ENCODE peak calls at places on chromosome 6, in seven cellular contexts. B is MM.1S, E is PC-3, R is HCT116, O is PC-9, M is OCI-LY7, D is GM23248. P is an unnamed sample. For H3K9me2, the result is how much of the 10 kb centered on the place peaks cover.

GRCh38 chr6:43290353-43290904 is 7.6 kb upstream of the SLC22A7 start:
- DNase-seq in R (no peak), M (no peak), D (no peak), E (no peak), O (no peak), B (no peak), P (no peak)

GRCh38 chr6:50093938-50094272 is 44.2 kb upstream of the DEFB112 start:
- DNase-seq in M (no peak), O (no peak), B (no peak), R (no peak), D (no peak), E (no peak), P (no peak)

GRCh38 chr6:128521302-128521632 is 868 bp upstream of the PTPRK start:
- DNase-seq in R (no peak), E (no peak), B (no peak), M (no peak), O (no peak), D (peak), P (no peak)

GRCh38 chr6:132362318-132363185 is 38.7 kb downstream of the MOXD1 start:
- DNase-seq in R (no peak), O (no peak), B (no peak), E (peak), M (no peak), D (peak), P (no peak)

GRCh38 chr6:83215131-83216047 is 22.2 kb downstream of the RWDD2A start:
- DNase-seq in R (peak), B (peak), M (peak), D (peak), E (peak), O (no peak), P (peak)

GRCh38 chr6:48664850-48665249 is 553.9 kb upstream of the PTCHD4 start:
- DNase-seq in D (no peak), O (no peak), E (no peak), B (no peak), M (no peak), R (no peak), P (no peak)

GRCh38 chr6:108660251-108660650 is 99.5 kb downstream of the FOXO3 start:
- DNase-seq in D (no peak), O (no peak), B (no peak), R (no peak), M (no peak), E (peak), P (no peak)

GRCh38 chr6:152948150-152948768 is 34.6 kb downstream of the FBXO5 start:
- DNase-seq in R (peak), B (peak), M (peak), D (peak), O (no peak), E (peak), P (peak)

GRCh38 chr6:47788498-47788884 is 6.7 kb downstream of the OPN5 start:
- DNase-seq in B (no peak), D (peak), R (no peak), O (no peak), E (no peak), M (no peak), P (no peak)

GRCh38 chr6:170451762-170452651 is 101.1 kb downstream of the PSMB1 start:
- DNase-seq in O (no peak), R (no peak), M (no peak), E (no peak), D (no peak), B (no peak), P (no peak)

GRCh38 chr6:116564296-116564695 is 7.0 kb upstream of the RWDD1 start:
- DNase-seq in O (no peak), M (no peak), E (no peak), B (no peak), R (no peak), D (peak), P (no peak)

GRCh38 chr6:144653885-144654505 is 368.9 kb downstream of the UTRN start:
- DNase-seq in R (no peak), M (no peak), O (no peak), B (no peak), E (no peak), D (no peak), P (no peak)

GRCh38 chr6:35092362-35093117 is 48.6 kb downstream of the TCP11 start:
- DNase-seq in M (no peak), B (no peak), O (no peak), D (peak), E (no peak), R (no peak), P (no peak)

GRCh38 chr6:2951723-2952122 is 19.6 kb downstream of the SERPINB6 start:
- DNase-seq in R (no peak), M (no peak), B (no peak), D (no peak), E (no peak), O (no peak), P (peak)

GRCh38 chr6:124303971-124304370 is 500.3 kb downstream of the NKAIN2 start:
- DNase-seq in D (no peak), M (no peak), R (no peak), O (no peak), B (no peak), E (no peak), P (no peak)

GRCh38 chr6:87736809-87737540 is 34.9 kb upstream of the AKIRIN2 start:
- DNase-seq in D (no peak), M (no peak), O (no peak), E (no peak), B (no peak), R (no peak), P (no peak)

GRCh38 chr6:91637217-91637616 is 1050.3 kb upstream of the MAP3K7 start:
- DNase-seq in R (no peak), O (no peak), D (no peak), M (no peak), E (no peak), B (no peak), P (no peak)
- H3K4me3 ChIP-seq in R (no peak), O (no peak), D (no peak), M (no peak), E (no peak), B (no peak), P (no peak)

DNA sequence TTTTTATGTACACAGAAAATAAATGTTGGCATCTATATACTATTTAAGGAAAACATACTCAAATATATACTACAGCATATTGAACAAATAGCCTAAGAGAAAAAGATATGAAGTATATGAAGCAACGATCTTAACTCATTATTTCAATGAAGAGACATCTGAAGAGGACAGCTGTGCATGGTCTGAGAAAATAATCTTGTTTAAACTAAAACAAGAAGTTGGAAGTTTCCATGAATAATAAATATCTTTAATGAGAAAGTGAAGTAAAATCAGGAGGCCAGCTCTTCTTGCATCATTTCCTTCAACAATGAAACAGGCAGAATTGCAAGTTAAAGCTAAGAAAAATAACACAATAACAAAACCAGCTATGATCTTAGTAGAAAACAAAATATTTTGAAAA is 1265.4 kb upstream of the MAP3K7 start:
- DNase-seq in O (no peak), M (no peak), R (no peak), B (no peak), D (no peak), E (no peak), P (no peak)
- H3K9me2 ChIP-seq in O (under half), M (under half), R (under half), B (under half), D (under half), E (under half), P (under half)

GRCh38 chr6:12245763-12246720 is 44.1 kb upstream of the EDN1 start:
- DNase-seq in B (no peak), E (peak), R (no peak), D (peak), O (peak), M (no peak), P (peak)

GRCh38 chr6:12238191-12238590 is 52.0 kb upstream of the EDN1 start:
- DNase-seq in M (no peak), O (no peak), B (no peak), E (no peak), D (no peak), R (no peak), P (no peak)

GRCh38 chr6:12243169-12243568 is 47.0 kb upstream of the EDN1 start:
- DNase-seq in M (no peak), E (no peak), D (no peak), R (no peak), B (no peak), O (no peak), P (no peak)

GRCh38 chr6:12245360-12245759 is 44.8 kb upstream of the EDN1 start:
- DNase-seq in D (no peak), E (no peak), B (no peak), O (no peak), M (no peak), R (no peak), P (no peak)

DNA sequence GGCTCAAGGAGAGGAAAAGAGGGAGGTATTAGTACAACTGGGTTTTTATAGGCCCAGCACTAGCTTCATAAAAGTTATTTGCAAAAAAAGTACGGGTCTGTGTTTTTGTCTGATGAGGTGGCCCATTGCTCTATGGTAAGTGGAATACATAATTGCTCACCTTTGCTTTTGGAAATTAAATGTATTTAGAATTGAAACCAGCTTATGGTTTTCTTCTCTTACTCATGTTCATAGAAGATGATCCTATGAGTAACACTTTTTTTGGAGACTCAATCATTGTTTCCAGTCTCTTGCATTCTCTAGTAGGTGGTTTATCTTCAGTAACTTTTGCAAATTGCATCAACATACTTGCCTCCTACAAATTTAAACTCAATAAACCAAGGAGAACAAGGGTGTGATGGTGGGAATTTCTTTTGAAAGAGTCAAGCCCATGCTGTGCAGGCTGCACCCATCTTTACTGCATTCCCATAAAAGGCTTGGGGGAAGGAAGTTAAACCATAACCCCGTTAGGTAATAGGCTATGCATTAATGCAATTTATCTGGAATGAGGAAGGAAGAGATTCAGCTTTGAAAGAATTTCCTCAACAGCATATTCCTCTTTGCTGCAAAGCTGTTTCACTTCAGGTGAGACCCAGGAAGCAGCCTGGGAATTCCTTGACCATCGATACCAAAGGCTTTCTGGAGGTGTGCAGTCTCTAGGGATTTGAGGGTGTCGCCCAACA is 48.5 kb upstream of the EDN1 start:
- DNase-seq in R (no peak), M (no peak), D (peak), E (no peak), B (no peak), O (peak), P (no peak)
- H3K4me3 ChIP-seq in R (no peak), M (no peak), D (no peak), E (no peak), B (no peak), O (no peak), P (no peak)

DNA sequence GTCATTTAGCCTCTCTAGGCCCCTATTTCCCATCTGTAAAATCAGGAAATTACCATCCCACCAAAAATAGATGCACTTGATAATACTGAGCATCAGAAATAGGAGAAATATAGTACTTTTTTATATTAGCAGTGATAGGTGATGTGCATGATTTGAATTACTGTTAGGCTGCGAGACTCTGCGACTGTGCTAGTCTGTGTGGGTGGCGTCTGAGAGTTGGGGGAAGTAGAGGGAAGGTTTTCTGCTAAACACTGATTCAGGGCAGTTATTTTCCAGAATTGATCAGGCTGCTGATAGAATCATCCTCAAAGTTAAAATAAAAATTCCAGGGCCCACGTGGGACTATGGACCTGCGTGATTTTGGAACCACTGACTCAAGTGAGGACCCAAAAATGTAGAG is 60.4 kb upstream of the ARMH2 start:
- DNase-seq in R (no peak), M (no peak), E (no peak), D (no peak), B (no peak), O (no peak), P (no peak)
- H3K9me2 ChIP-seq in R (under half), M (under half), E (under half), D (under half), B (under half), O (under half), P (under half)

DNA sequence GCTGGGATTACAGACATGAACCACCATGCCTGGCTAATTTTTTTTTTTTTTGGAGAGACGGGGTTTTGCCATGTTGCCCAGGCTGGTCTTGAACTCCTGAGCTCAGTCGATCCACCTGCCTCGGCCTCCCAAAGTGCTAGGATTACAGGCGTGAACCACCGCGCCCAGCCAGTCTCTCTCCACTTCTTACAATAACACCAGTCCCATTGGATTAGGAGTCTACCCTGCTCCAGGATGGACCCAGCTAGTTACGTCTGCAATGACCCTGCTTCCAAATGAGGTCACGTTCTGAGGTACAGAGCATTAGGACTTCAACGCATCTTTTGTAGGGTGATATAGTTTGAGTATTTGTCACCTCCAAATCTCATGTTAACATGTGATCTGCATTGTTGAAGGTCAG is 146.9 kb upstream of the MYLIP start:
- DNase-seq in D (no peak), M (no peak), B (no peak), O (no peak), R (no peak), E (no peak), P (no peak)
- H3K4me3 ChIP-seq in D (no peak), M (no peak), B (no peak), O (no peak), R (no peak), E (no peak), P (no peak)

GRCh38 chr6:17042422-17043147 is 59.3 kb upstream of the STMND1 start:
- DNase-seq in E (peak), B (no peak), R (peak), M (no peak), D (peak), O (no peak), P (peak)
- H3K9me2 ChIP-seq in E (under half), B (under half), R (under half), M (under half), D (under half), O (under half), P (under half)

GRCh38 chr6:33634203-33634727 is 13.1 kb downstream of the ITPR3 start:
- DNase-seq in O (no peak), B (no peak), D (peak), M (no peak), E (no peak), R (no peak), P (no peak)
- H3K4me3 ChIP-seq in O (peak), B (peak), D (peak), M (peak), E (peak), R (peak), P (peak)

GRCh38 chr6:135517527-135517926 is 20.0 kb upstream of the AHI1 start:
- DNase-seq in M (no peak), R (no peak), E (no peak), D (no peak), B (no peak), O (no peak), P (no peak)
- H3K9me2 ChIP-seq in M (under half), R (under half), E (under half), D (under half), B (under half), O (under half), P (under half)

P was measured in GM23338.